ENCODE peak calls at places on chromosome 2, in four cellular contexts. H, X, E and G are unnamed samples.

GRCh38 chr2:209741953-209742352 is 29.7 kb upstream of the UNC80 start:
- DNase-seq in H (no peak), E (no peak), X (no peak), G (no peak)

GRCh38 chr2:9800975-9801723 is 42.1 kb upstream of the TAF1B start:
- DNase-seq in X (peak; percentile 69), E (no peak), H (no peak), G (no peak)

GRCh38 chr2:240520143-240520973 is 37.4 kb downstream of the ANKMY1 start:
- DNase-seq in X (no peak), E (no peak), H (no peak), G (no peak)

GRCh38 chr2:14125561-14125960 is 507.0 kb upstream of the LRATD1 start:
- DNase-seq in X (no peak), E (no peak), H (no peak), G (no peak)

GRCh38 chr2:138113871-138114525 is 149.7 kb downstream of the HNMT start:
- DNase-seq in H (no peak), X (no peak), E (no peak), G (no peak)

GRCh38 chr2:8004250-8004681 is 677.6 kb upstream of the ID2 start:
- DNase-seq in X (peak; percentile 93), H (no peak), E (no peak), G (peak; percentile 7)

GRCh38 chr2:99485824-99486223 is 4.0 kb downstream of the REV1 start:
- DNase-seq in X (no peak), E (no peak), H (no peak), G (no peak)

GRCh38 chr2:86026744-86027065 is 79.0 kb downstream of the POLR1A start:
- DNase-seq in H (no peak), E (no peak), X (no peak), G (no peak)

GRCh38 chr2:119678021-119678656 is 862 bp upstream of the TMEM177 start:
- DNase-seq in H (no peak), E (no peak), X (no peak), G (no peak)

GRCh38 chr2:55099878-55100820 is 49.9 kb upstream of the RTN4 start:
- DNase-seq in H (no peak), E (no peak), X (no peak), G (no peak)

GRCh38 chr2:113818382-113818951 is 62.0 kb upstream of the SLC35F5 start:
- DNase-seq in X (peak; percentile 51), E (no peak), H (no peak), G (no peak)

GRCh38 chr2:157986761-157987160 is 110.6 kb upstream of the ACVR1 start:
- DNase-seq in H (no peak), X (no peak), E (no peak), G (no peak)

GRCh38 chr2:98277156-98277859 is 68.9 kb upstream of the CNGA3 start:
- DNase-seq in E (no peak), X (no peak), H (no peak), G (no peak)

GRCh38 chr2:176415156-176415870 is 146.1 kb downstream of the MTX2 start:
- DNase-seq in H (no peak), E (no peak), X (no peak), G (no peak)

GRCh38 chr2:31294230-31294629 is 60.3 kb downstream of the EHD3 start:
- DNase-seq in H (no peak), X (no peak), E (no peak), G (no peak)

GRCh38 chr2:235768606-235769005 is 274.8 kb downstream of the AGAP1 start:
- DNase-seq in H (no peak), E (no peak), X (no peak), G (no peak)

GRCh38 chr2:179354739-179355537 is 90.3 kb upstream of the SESTD1 start:
- DNase-seq in E (no peak), H (no peak), X (no peak), G (no peak)

GRCh38 chr2:63814114-63814513 is 27.6 kb upstream of the UGP2 start:
- DNase-seq in E (no peak), X (no peak), H (no peak), G (no peak)

GRCh38 chr2:65300134-65300771 is 72.6 kb downstream of the ACTR2 start:
- DNase-seq in E (no peak), X (no peak), H (no peak), G (no peak)

GRCh38 chr2:54329482-54330225 is 73.6 kb upstream of the TSPYL6 start:
- DNase-seq in H (no peak), E (no peak), X (no peak), G (no peak)

GRCh38 chr2:110869472-110870446 is 137.4 kb downstream of the ACOXL start:
- DNase-seq in H (no peak), X (no peak), E (no peak), G (no peak)

GRCh38 chr2:231399853-231400667 is 4.5 kb downstream of the B3GNT7 start:
- DNase-seq in H (no peak), E (no peak), X (peak; percentile 36), G (no peak)

GRCh38 chr2:10239561-10239967 is 63.1 kb upstream of the HPCAL1 start:
- DNase-seq in H (no peak), X (peak; percentile 74), E (no peak), G (no peak)

GRCh38 chr2:47661310-47661709 is 121.6 kb upstream of the MSH6 start:
- DNase-seq in X (no peak), E (no peak), H (no peak), G (no peak)

GRCh38 chr2:107669335-107669734 is 157.4 kb upstream of the RGPD4 start:
- DNase-seq in E (no peak), X (peak; percentile 5), H (no peak), G (no peak)

GRCh38 chr2:1584691-1585485 is 159.4 kb downstream of the PXDN start:
- DNase-seq in H (no peak), E (no peak), X (no peak), G (no peak)

GRCh38 chr2:194819367-194819766 is 837.7 kb upstream of the SLC39A10 start:
- DNase-seq in E (no peak), X (no peak), H (no peak), G (no peak)

GRCh38 chr2:217933326-217933993 is 69.3 kb downstream of the TNS1 start:
- DNase-seq in E (no peak), H (no peak), X (no peak), G (no peak)

GRCh38 chr2:10457846-10458563 is 9.9 kb upstream of the ODC1 start:
- DNase-seq in E (no peak), X (no peak), H (no peak), G (no peak)

GRCh38 chr2:100247256-100248043 is 74.9 kb downstream of the LONRF2 start:
- DNase-seq in E (peak; percentile 51), X (no peak), H (peak; percentile 67), G (no peak)

GRCh38 chr2:238594796-238595749 is 168.3 kb downstream of the ASB1 start:
- DNase-seq in X (no peak), H (no peak), E (no peak), G (no peak)

GRCh38 chr2:44560352-44560751 is 198.6 kb downstream of the CAMKMT start:
- DNase-seq in E (no peak), X (no peak), H (no peak), G (no peak)

GRCh38 chr2:29803541-29803940 is 117.8 kb downstream of the ALK start:
- DNase-seq in X (no peak), E (no peak), H (no peak), G (no peak)

GRCh38 chr2:205235434-205235833 is 446.9 kb upstream of the NRP2 start:
- DNase-seq in E (no peak), H (no peak), X (no peak), G (no peak)

GRCh38 chr2:227378371-227378782 is 729 bp downstream of the TM4SF20 start:
- DNase-seq in H (no peak), E (no peak), X (no peak), G (no peak)
- TF ChIP-seq SPI1 in H (no peak), E (no peak), X (no peak), G (no peak)

GRCh38 chr2:169775354-169775753 is 23.3 kb upstream of the SSB start:
- DNase-seq in E (no peak), X (no peak), H (no peak), G (no peak)

GRCh38 chr2:169770991-169771390 is 27.7 kb upstream of the SSB start:
- DNase-seq in H (no peak), E (no peak), X (no peak), G (no peak)

GRCh38 chr2:169768262-169768995 is 30.2 kb upstream of the SSB start:
- DNase-seq in X (no peak), H (peak; percentile 33), E (no peak), G (no peak)

GRCh38 chr2:169772651-169773050 is 26.0 kb upstream of the SSB start:
- DNase-seq in H (no peak), E (no peak), X (no peak), G (no peak)

DNA sequence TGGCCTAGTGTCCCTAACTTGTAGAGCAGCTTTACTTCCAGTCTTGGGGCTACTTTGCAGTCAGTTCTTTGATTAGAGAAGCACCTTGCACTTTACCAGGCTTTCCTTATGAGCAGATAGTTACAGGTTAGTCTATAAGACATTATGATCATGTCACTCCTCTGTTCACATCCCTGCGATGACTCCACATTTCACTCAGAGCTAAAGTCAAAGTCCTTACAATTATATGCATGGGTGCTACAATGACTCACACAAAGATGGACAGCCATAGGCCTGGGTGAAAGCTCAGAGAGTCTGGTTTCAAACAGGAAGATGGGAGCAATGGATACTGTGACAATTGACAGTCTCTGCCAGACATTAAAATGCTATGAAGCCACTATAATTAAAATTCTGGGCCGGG is 27.1 kb upstream of the SSB start:
- DNase-seq in H (no peak), E (no peak), X (no peak), G (no peak)
- TF ChIP-seq SPI1 in H (no peak), E (no peak), X (no peak), G (no peak)

GRCh38 chr2:19710230-19710629 is 191.6 kb downstream of the TTC32 start:
- DNase-seq in E (no peak), X (no peak), H (no peak), G (no peak)
- TF ChIP-seq SPI1 in E (no peak), X (no peak), H (no peak), G (no peak)

GRCh38 chr2:202112041-202112440 is 39.0 kb downstream of the KIAA2012 start:
- DNase-seq in E (no peak), H (no peak), X (no peak), G (no peak)

GRCh38 chr2:202109139-202109736 is 36.2 kb downstream of the KIAA2012 start:
- DNase-seq in E (no peak), X (no peak), H (no peak), G (no peak)

GRCh38 chr2:202108345-202108744 is 35.3 kb downstream of the KIAA2012 start:
- DNase-seq in X (no peak), H (no peak), E (no peak), G (no peak)

GRCh38 chr2:202113571-202114142 is 40.6 kb downstream of the KIAA2012 start:
- DNase-seq in X (no peak), E (no peak), H (no peak), G (no peak)

DNA sequence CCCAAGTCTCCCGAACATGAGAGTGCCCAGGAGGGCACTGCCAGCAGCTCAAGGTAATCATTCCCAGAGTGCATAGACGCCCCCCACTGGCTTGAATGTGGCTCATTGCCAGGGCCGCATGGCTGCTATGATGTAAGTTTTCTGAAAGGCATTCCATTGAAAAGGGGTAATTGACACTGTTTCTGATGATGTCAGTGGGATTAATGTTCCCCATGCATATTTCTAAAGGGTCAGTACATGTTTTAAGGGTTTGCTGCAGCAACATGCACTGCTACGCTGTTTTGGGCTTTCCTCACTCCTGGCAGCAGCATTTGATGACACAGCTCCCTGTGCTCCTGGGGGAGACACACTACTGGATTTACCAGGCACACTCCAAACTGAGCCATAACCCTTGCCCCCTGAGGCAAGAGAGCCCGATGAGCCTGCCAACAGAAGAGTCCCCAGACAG is 36.7 kb downstream of the KIAA2012 start:
- DNase-seq in E (no peak), X (no peak), H (no peak), G (no peak)
- TF ChIP-seq SPI1 in E (no peak), X (no peak), H (no peak), G (no peak)